ENCODE peak calls at places on chromosomes 1 and 21, in seven cellular contexts. J, W, H, A, L, C and U are unnamed samples.

GRCh38 chr1:60936052-60936619 is 146.2 kb upstream of the NFIA start:
- DNase-seq in J (no peak), H (no peak), C (no peak), L (no peak), A (no peak), W (no peak), U (no peak)

GRCh38 chr1:9615316-9616063 is 26.8 kb downstream of the TMEM201 start:
- DNase-seq in A (peak), H (peak), J (peak), L (peak), C (peak), W (no peak), U (peak)

GRCh38 chr1:59605184-59605583 is 209.6 kb upstream of the HOOK1 start:
- DNase-seq in W (no peak), L (no peak), A (no peak), J (no peak), H (no peak), C (no peak), U (no peak)

GRCh38 chr1:151255381-151255780 is 847 bp downstream of the PSMD4 start:
- DNase-seq in H (no peak), A (no peak), C (no peak), J (peak), L (no peak), W (no peak), U (no peak)

GRCh38 chr1:207748737-207749528 is 2.9 kb upstream of the CD46 start:
- DNase-seq in A (no peak), J (no peak), C (no peak), L (no peak), H (no peak), W (no peak), U (no peak)

GRCh38 chr21:32094792-32095191 is 184.1 kb downstream of the MIS18A start:
- DNase-seq in C (no peak), W (no peak), H (no peak), A (peak), J (peak), L (no peak), U (peak)

GRCh38 chr1:160400646-160401486 is 502 bp downstream of the VANGL2 start:
- DNase-seq in J (no peak), L (no peak), C (peak), W (no peak), H (no peak), A (no peak), U (no peak)

GRCh38 chr1:32981003-32981909 is 16.6 kb upstream of the RNF19B start:
- DNase-seq in A (peak), C (peak), L (peak), J (peak), H (peak), W (no peak), U (peak)

GRCh38 chr1:115134850-115135484 is 45.7 kb upstream of the TSPAN2 start:
- DNase-seq in W (no peak), C (peak), J (peak), L (no peak), A (peak), H (no peak), U (peak)

DNA sequence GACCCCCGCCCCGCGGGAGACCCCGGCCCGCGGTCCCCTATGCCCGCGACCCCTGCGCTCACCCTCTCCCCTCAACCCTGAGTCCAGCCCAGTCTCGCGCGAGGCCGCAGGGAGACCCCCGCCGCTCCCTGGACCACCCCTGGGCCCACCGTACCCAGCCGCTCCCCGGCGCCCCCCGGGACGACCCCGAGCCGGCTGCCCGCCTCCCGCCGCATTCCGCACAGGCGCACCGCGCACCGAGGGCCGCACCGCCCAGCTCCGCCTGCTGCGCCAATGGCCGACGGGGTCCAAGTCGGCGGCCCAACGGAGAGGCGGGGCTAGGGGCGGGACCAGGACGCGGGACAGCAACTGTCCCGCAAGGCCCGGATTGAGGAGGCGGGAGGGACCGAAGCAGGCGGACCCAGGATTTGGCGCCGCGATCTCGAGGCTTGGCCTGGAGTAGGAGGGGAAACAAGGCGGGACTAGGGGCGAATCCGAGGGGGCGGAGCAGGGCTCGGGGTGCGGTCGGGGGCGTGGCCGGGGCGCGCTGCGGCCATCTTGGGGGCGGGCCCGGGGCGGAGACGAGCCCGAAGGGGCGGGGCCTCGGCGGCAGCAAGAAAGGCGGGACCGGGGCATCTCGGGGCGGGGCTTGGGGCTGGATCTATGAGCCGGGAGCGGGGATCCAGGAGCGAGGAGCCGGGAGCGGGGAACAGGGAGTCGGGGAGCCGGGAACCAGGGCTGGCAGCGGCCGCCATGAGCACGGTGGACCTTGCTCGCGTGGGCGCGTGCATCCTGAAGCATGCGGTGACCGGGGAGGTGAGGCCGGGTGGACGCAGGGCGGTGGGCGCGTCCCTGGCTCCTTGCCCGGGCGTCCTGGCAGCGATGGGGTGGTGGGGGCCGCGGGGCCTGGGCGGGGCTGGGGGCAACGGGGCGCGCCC is at the start of gene PRXL2B:
- DNase-seq in W (peak), H (peak), C (peak), J (peak), L (peak), A (peak), U (peak)
- TF ChIP-seq POLR2A in W (peak), H (no peak), C (peak), J (peak), L (no peak), A (peak), U (peak)

GRCh38 chr1:179229214-179230140 is at the start of gene ABL2:
- DNase-seq in C (peak), L (peak), A (peak), J (peak), W (no peak), H (peak), U (peak)
- TF ChIP-seq POLR2A in C (peak), L (no peak), A (peak), J (peak), W (no peak), H (no peak), U (peak)

GRCh38 chr1:15515026-15515663 is 8.9 kb downstream of the CASP9 start:
- DNase-seq in A (no peak), L (no peak), W (no peak), J (no peak), C (no peak), H (no peak), U (no peak)
- TF ChIP-seq POLR2A in A (no peak), L (no peak), W (no peak), J (no peak), C (no peak), H (no peak), U (no peak)

GRCh38 chr1:63728611-63729226 is 45.1 kb upstream of the ROR1 start:
- DNase-seq in W (no peak), L (no peak), A (no peak), H (no peak), J (no peak), C (no peak), U (no peak)

GRCh38 chr1:63732666-63733065 is 41.2 kb upstream of the ROR1 start:
- DNase-seq in A (peak), H (no peak), W (no peak), J (no peak), C (no peak), L (no peak), U (no peak)

GRCh38 chr1:63729227-63729620 is 44.6 kb upstream of the ROR1 start:
- DNase-seq in H (no peak), C (no peak), J (no peak), L (no peak), A (no peak), W (no peak), U (no peak)

GRCh38 chr1:63730211-63730610 is 43.6 kb upstream of the ROR1 start:
- DNase-seq in L (no peak), H (no peak), W (no peak), A (no peak), J (no peak), C (no peak), U (no peak)

DNA sequence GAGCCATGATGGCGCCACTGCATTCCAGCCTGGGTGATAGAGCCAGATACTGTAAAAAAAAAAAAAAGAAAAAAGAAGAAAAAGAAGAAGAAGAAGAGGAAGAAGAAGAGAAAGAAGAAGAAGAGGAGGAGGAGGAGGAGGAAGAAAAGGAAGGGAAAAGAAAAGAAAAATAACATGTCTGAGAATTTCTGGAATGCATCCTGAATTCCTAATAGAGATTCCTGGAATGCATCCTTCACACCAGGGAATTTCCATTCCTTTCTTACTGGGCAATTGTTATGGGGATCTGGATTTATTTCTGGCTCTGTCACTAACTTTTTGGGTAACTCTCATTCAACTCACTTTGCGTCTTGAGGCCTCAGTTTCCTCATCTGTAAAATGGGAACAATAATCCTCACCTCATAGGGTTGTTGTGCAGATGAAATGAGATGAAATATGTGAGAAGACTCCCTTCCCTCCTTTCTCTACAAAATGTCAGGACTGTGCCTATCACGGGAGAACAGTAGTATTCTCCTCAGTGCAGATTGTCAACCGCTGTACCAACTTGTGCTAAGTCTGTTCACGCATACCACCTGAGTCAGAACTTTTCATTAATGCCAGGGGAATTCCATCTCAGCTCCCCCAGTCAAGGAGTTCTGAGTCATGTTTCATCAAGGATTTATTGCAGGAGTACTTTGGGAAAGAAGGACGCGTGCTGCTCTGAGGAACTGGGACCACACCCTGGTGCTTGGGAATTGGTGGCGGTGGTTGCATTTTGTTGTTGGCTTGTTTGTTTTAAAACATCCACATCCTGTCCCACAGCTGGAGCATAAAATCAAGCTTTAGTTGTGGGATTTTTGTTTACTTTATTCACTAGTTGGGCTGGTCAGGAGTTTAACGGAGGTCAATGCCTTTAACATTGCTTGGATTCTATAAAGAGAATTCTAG is 42.4 kb upstream of the ROR1 start:
- DNase-seq in J (peak), C (peak), W (peak), H (no peak), A (peak), L (no peak), U (peak)
- TF ChIP-seq POLR2A in J (no peak), C (no peak), W (no peak), H (no peak), A (no peak), L (no peak), U (no peak)

DNA sequence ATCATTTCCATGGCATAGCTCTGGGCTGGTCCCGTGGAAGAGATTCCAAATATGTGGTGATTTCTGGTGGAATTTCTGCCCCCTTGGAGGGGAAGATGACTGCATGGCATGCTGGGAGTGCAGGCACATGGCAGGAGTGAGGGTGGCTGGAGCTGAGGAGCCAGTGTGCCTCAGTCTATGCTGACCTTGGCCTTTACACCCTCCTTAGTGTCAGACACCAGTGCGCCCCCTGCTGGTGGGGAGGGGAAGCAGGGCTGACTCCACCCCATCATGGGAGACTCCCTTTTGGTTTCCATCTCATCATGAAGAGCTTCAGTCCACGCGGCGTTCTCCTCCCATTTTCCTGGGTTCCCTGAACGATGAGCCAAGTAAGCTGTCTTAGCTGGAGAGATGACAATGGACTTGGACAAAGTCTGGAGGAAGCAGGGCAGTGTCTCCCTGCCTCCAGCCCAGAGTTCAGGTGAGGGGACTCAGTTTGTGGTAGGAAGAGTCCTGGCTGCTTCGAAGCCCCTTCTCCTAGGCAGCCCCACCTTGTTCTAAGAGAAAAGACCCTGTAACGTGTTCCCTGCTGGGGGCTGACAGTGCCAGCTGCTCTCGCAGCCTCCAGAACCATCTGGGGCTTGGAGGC is 10.3 kb downstream of the ALX3 start:
- DNase-seq in J (peak), C (no peak), W (no peak), A (peak), L (peak), H (peak), U (peak)
- TF ChIP-seq POLR2A in J (no peak), C (no peak), W (no peak), A (no peak), L (no peak), H (no peak), U (no peak)

GRCh38 chr1:233477359-233477758 is 136.5 kb upstream of the KCNK1 start:
- DNase-seq in H (no peak), J (no peak), C (no peak), A (no peak), L (no peak), W (no peak), U (no peak)
- TF ChIP-seq POLR2A in H (no peak), J (no peak), C (no peak), A (no peak), L (no peak), W (no peak), U (no peak)